ENCODE peak calls at places on chromosome 22, in five cellular contexts. Z is breast epithelium, C is uterus, X is A549, O is suprapubic skin. D is an unnamed sample.

GRCh38 chr22:41521166-41521565 is 23.1 kb downstream of the POLR3H start:
- DNase-seq in C (no peak), O (no peak), Z (no peak), X (no peak), D (no peak)

GRCh38 chr22:45994516-45995404 is 17.8 kb upstream of the WNT7B start:
- DNase-seq in X (peak), C (peak), Z (peak), O (peak), D (peak)

GRCh38 chr22:25334091-25334490 is 114.7 kb downstream of the CRYBB2 start:
- DNase-seq in O (no peak), C (no peak), X (peak), Z (no peak), D (peak)

GRCh38 chr22:31488988-31489617 is 539 bp downstream of the EIF4ENIF1 start:
- DNase-seq in X (peak), O (no peak), Z (no peak), C (peak), D (peak)

GRCh38 chr22:30607939-30608338 is 965 bp downstream of the TCN2 start:
- DNase-seq in X (no peak), C (no peak), O (no peak), Z (no peak), D (no peak)

GRCh38 chr22:47354668-47355387 is 592.4 kb downstream of the TBC1D22A start:
- DNase-seq in O (peak), X (no peak), C (no peak), Z (no peak), D (no peak)

GRCh38 chr22:40203568-40203967 is 25.8 kb downstream of the TNRC6B start:
- DNase-seq in Z (no peak), X (no peak), O (no peak), C (no peak), D (no peak)

GRCh38 chr22:44925465-44926123 is 84.2 kb downstream of the PHF21B start:
- DNase-seq in Z (no peak), X (no peak), O (no peak), C (no peak), D (no peak)

GRCh38 chr22:48316876-48317250 is 1510.8 kb downstream of the BRD1 start:
- DNase-seq in O (no peak), Z (peak), C (no peak), X (no peak), D (no peak)

GRCh38 chr22:45090364-45090960 is 73.3 kb upstream of the NUP50 start:
- DNase-seq in C (no peak), Z (peak), O (no peak), X (peak), D (no peak)

GRCh38 chr22:38239101-38239761 is 33.6 kb downstream of the TMEM184B start:
- DNase-seq in C (no peak), O (no peak), X (peak), Z (no peak), D (peak)

GRCh38 chr22:23089633-23090032 is 19.3 kb downstream of the GNAZ start:
- DNase-seq in C (no peak), O (no peak), Z (no peak), X (no peak), D (no peak)

GRCh38 chr22:38203090-38203810 is 1.5 kb downstream of the MAFF start:
- DNase-seq in C (peak), Z (peak), O (no peak), X (peak), D (peak)

GRCh38 chr22:39414886-39415285 is 15.3 kb downstream of the TAB1 start:
- DNase-seq in Z (no peak), C (no peak), X (no peak), O (no peak), D (no peak)

GRCh38 chr22:36116127-36116526 is 44.4 kb downstream of the APOL3 start:
- DNase-seq in Z (no peak), C (no peak), O (no peak), X (no peak), D (no peak)

GRCh38 chr22:18095101-18095805 is 15.4 kb upstream of the TUBA8 start:
- DNase-seq in X (peak), O (no peak), Z (no peak), C (no peak), D (no peak)

GRCh38 chr22:37331034-37331428 is 48.7 kb downstream of the CYTH4 start:
- DNase-seq in X (no peak), Z (no peak), O (no peak), C (no peak), D (no peak)

GRCh38 chr22:37174964-37175363 is 13.1 kb downstream of the C1QTNF6 start:
- DNase-seq in Z (no peak), O (no peak), C (no peak), X (no peak), D (no peak)

GRCh38 chr22:31083377-31083768 is 2.3 kb downstream of the SMTN start:
- DNase-seq in X (no peak), C (peak), O (no peak), Z (no peak), D (no peak)

GRCh38 chr22:34113381-34113780 is 193.1 kb upstream of the LARGE1 start:
- DNase-seq in C (no peak), X (no peak), O (no peak), Z (no peak), D (no peak)

GRCh38 chr22:22371031-22371541 is 126.5 kb downstream of the VPREB1 start:
- DNase-seq in X (no peak), C (no peak), Z (no peak), O (no peak), D (no peak)

GRCh38 chr22:23094695-23095466 is 24.6 kb downstream of the GNAZ start:
- DNase-seq in X (no peak), O (no peak), C (no peak), Z (no peak), D (no peak)

GRCh38 chr22:47172771-47173534 is 410.5 kb downstream of the TBC1D22A start:
- DNase-seq in O (peak), X (no peak), C (no peak), Z (peak), D (no peak)

GRCh38 chr22:46086577-46087335 is 63.6 kb upstream of the PPARA start:
- DNase-seq in O (peak), Z (no peak), X (no peak), C (peak), D (no peak)

GRCh38 chr22:30396871-30397655 is at the start of gene SEC14L2:
- DNase-seq in X (peak), O (peak), C (peak), Z (peak), D (peak)

GRCh38 chr22:17095538-17095937 is 10.7 kb downstream of the IL17RA start:
- DNase-seq in X (no peak), C (no peak), O (peak), Z (no peak), D (no peak)

GRCh38 chr22:29994941-29995340 is 85.3 kb upstream of the HORMAD2 start:
- DNase-seq in X (peak), C (no peak), O (no peak), Z (no peak), D (no peak)

GRCh38 chr22:31160328-31160978 is 471 bp downstream of the RNF185 start:
- DNase-seq in X (no peak), O (no peak), C (no peak), Z (no peak), D (peak)

GRCh38 chr22:37337204-37337943 is 55.1 kb downstream of the CYTH4 start:
- DNase-seq in C (no peak), Z (no peak), X (peak), O (no peak), D (no peak)

GRCh38 chr22:16917144-16918003 is 90.6 kb downstream of the GAB4 start:
- DNase-seq in X (peak), Z (peak), C (peak), O (no peak), D (peak)

GRCh38 chr22:24060375-24060788 is 49.3 kb downstream of the CABIN1 start:
- DNase-seq in X (peak), Z (no peak), O (no peak), C (no peak), D (peak)

GRCh38 chr22:49825436-49825835 is 2.2 kb downstream of the BRD1 start:
- DNase-seq in O (no peak), Z (no peak), X (no peak), C (no peak), D (no peak)

GRCh38 chr22:41382098-41382578 is 396 bp downstream of the TEF start:
- DNase-seq in O (peak), C (peak), Z (peak), X (peak), D (peak)

GRCh38 chr22:47395481-47395880 is 633.0 kb downstream of the TBC1D22A start:
- DNase-seq in O (peak), Z (peak), X (peak), C (no peak), D (no peak)

GRCh38 chr22:17787159-17788022 is 13.1 kb upstream of the BID start:
- DNase-seq in O (no peak), X (no peak), C (no peak), Z (no peak), D (no peak)

GRCh38 chr22:35835998-35836691 is 118.5 kb downstream of the APOL5 start:
- DNase-seq in Z (no peak), X (peak), O (no peak), C (peak), D (peak)

GRCh38 chr22:24930678-24931077 is 15.8 kb downstream of the LHFPL7 start:
- DNase-seq in Z (no peak), C (no peak), O (no peak), X (no peak), D (no peak)

GRCh38 chr22:27554106-27554814 is 247.3 kb downstream of the MN1 start:
- DNase-seq in C (no peak), X (no peak), Z (no peak), O (no peak), D (no peak)

GRCh38 chr22:46500201-46500600 is 37.2 kb downstream of the CELSR1 start:
- DNase-seq in Z (no peak), X (no peak), C (no peak), O (no peak), D (no peak)

GRCh38 chr22:26524870-26525269 is 12.6 kb upstream of the TFIP11 start:
- DNase-seq in Z (no peak), O (no peak), X (no peak), C (no peak), D (no peak)
- TF ChIP-seq POLR2A in Z (no peak), O (no peak), X (no peak), C (no peak), D (no peak)

GRCh38 chr22:19933328-19934241 is 8.0 kb upstream of the COMT start:
- DNase-seq in X (no peak), Z (no peak), O (no peak), C (no peak), D (no peak)
- TF ChIP-seq CTCF in X (no peak), Z (no peak), O (no peak), C (no peak), D (no peak)

GRCh38 chr22:42612336-42612735 is 2.3 kb downstream of the POLDIP3 start:
- DNase-seq in Z (no peak), X (no peak), C (no peak), O (no peak), D (no peak)
- H3K4me3 ChIP-seq in Z (no peak), X (no peak), C (no peak), O (peak), D (no peak)

DNA sequence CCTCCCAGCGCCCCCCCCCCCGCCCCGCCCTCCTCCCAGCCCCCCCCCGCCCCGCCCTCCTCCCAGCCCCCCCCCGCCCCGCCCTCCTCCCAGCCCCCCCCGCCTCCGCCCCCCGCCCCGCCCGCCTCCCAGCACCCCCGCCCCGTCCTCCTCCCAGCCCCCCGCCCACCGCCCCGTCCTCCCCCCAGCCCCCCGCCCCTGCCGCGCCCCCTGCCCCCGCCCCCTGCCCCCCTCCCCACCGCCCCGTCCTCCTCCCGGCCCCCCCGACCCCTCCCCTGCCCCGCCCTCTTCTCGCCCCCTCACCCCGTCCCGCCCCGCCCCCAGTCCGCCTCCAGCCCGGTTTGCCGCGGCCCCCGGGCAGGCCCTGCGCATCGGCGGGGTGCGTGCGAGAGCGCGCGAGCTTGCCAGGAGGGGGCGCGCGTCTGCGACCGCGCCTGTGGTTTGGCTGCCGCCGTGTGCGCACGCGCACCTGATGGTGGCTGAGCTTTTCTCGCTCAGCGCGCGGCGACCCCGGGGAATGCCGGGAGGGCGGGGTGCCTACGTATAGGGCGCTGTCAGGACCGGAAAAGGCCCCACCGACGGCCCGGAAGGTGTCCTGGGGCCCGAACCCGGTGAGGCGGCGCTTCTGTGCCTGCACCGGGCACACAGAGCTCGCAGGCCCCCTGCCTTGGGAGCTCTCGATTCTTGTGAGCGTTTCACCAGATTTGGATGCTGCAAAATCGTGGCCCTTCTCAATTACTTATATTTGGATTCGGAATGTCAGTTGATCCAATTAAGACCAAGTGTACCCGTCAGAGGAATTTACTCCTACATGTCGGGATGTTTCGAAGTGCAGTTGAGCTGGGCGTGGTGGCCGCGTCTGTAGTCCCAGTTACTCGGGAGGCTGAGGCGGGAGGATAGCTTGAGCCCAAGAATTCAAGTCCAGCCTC is 501 bp upstream of the TTLL12 start:
- DNase-seq in Z (peak), X (peak), C (peak), O (peak), D (peak)
- TF ChIP-seq POLR2A in Z (no peak), X (peak), C (peak), O (no peak), D (peak)

GRCh38 chr22:28841111-28841510 is 40.7 kb upstream of the XBP1 start:
- DNase-seq in X (no peak), O (no peak), Z (no peak), C (no peak), D (no peak)
- TF ChIP-seq CTCF in X (no peak), O (no peak), Z (no peak), C (no peak), D (no peak)